ENCODE peak calls at places on chromosome 13, in six cellular contexts. P, F, Z, J, U and H are unnamed samples.

GRCh38 chr13:72383646-72384045 is 343.8 kb downstream of the MZT1 start:
- DNase-seq in Z (no peak), U (no peak), F (no peak), P (no peak), J (no peak), H (no peak)

GRCh38 chr13:58461217-58461616 is 829.7 kb downstream of the PCDH17 start:
- DNase-seq in P (no peak), Z (no peak), U (no peak), F (no peak), J (no peak), H (no peak)

GRCh38 chr13:33611016-33611805 is 206.7 kb upstream of the RFC3 start:
- DNase-seq in F (no peak), Z (no peak), P (no peak), J (no peak), U (no peak), H (peak)

GRCh38 chr13:80558074-80558473 is 217.1 kb upstream of the SPRY2 start:
- DNase-seq in U (no peak), J (no peak), F (no peak), P (no peak), Z (no peak), H (no peak)

GRCh38 chr13:57725480-57725879 is 93.9 kb downstream of the PCDH17 start:
- DNase-seq in Z (no peak), U (no peak), J (no peak), P (no peak), F (no peak), H (no peak)

GRCh38 chr13:58452123-58452623 is 820.6 kb downstream of the PCDH17 start:
- DNase-seq in Z (no peak), P (no peak), J (no peak), F (no peak), U (peak), H (peak)

GRCh38 chr13:34343413-34343812 is 525.5 kb downstream of the RFC3 start:
- DNase-seq in Z (no peak), P (no peak), U (no peak), F (no peak), J (no peak), H (no peak)

GRCh38 chr13:32528358-32528757 is 10.2 kb downstream of the N4BP2L2 start:
- DNase-seq in U (no peak), J (no peak), F (no peak), P (no peak), Z (no peak), H (no peak)

GRCh38 chr13:44021422-44021821 is 141.7 kb downstream of the LACC1 start:
- DNase-seq in F (no peak), U (no peak), J (no peak), Z (no peak), P (no peak), H (no peak)

GRCh38 chr13:114142640-114143490 is 10.4 kb upstream of the RASA3 start:
- DNase-seq in J (peak), Z (no peak), U (no peak), F (no peak), P (no peak), H (no peak)

GRCh38 chr13:24039621-24040475 is 120.7 kb upstream of the SPATA13 start:
- DNase-seq in U (no peak), Z (no peak), F (peak), P (no peak), J (no peak), H (no peak)

GRCh38 chr13:60335531-60335930 is 61.5 kb upstream of the TDRD3 start:
- DNase-seq in F (no peak), P (no peak), Z (no peak), J (no peak), U (no peak), H (peak)

GRCh38 chr13:86974251-86974994 is 696.7 kb upstream of the SLITRK5 start:
- DNase-seq in P (no peak), F (no peak), J (peak), Z (no peak), U (no peak), H (no peak)

GRCh38 chr13:39210961-39211534 is 172.8 kb downstream of the NHLRC3 start:
- DNase-seq in P (no peak), J (no peak), U (no peak), Z (no peak), F (no peak), H (no peak)

GRCh38 chr13:78160793-78161192 is 242.2 kb upstream of the EDNRB start:
- DNase-seq in F (no peak), P (no peak), J (no peak), U (no peak), Z (no peak), H (no peak)

GRCh38 chr13:51923983-51924539 is 62.3 kb downstream of the CCDC70 start:
- DNase-seq in Z (peak), F (no peak), U (no peak), P (peak), J (no peak), H (peak)

GRCh38 chr13:25679154-25679553 is 307.4 kb downstream of the ATP8A2 start:
- DNase-seq in U (no peak), J (no peak), Z (no peak), P (no peak), F (no peak), H (no peak)

GRCh38 chr13:37492741-37493514 is 105.6 kb downstream of the POSTN start:
- DNase-seq in F (no peak), Z (no peak), P (no peak), U (no peak), J (no peak), H (no peak)

GRCh38 chr13:51645154-51645650 is 60.9 kb downstream of the WDFY2 start:
- DNase-seq in F (no peak), J (no peak), P (no peak), Z (no peak), U (no peak), H (no peak)

GRCh38 chr13:88066847-88067246 is 395.7 kb downstream of the SLITRK5 start:
- DNase-seq in U (no peak), J (no peak), P (no peak), F (no peak), Z (no peak), H (no peak)

GRCh38 chr13:44317752-44318550 is 55.7 kb upstream of the SERP2 start:
- DNase-seq in P (no peak), J (no peak), U (no peak), F (no peak), Z (no peak), H (no peak)

GRCh38 chr13:108915634-108916497 is 286.5 kb downstream of the MYO16 start:
- DNase-seq in J (no peak), P (peak), F (peak), U (peak), Z (peak), H (peak)

GRCh38 chr13:22422712-22423111 is 751.8 kb downstream of the FGF9 start:
- DNase-seq in F (no peak), U (no peak), J (no peak), P (no peak), Z (no peak), H (no peak)

GRCh38 chr13:52832268-52832667 is 16.2 kb downstream of the PCDH8 start:
- DNase-seq in Z (no peak), P (no peak), F (no peak), U (no peak), J (no peak), H (no peak)

GRCh38 chr13:77480071-77480470 is 55.4 kb upstream of the SCEL start:
- DNase-seq in J (no peak), P (no peak), F (no peak), Z (no peak), U (peak), H (no peak)

GRCh38 chr13:110197041-110197440 is 109.9 kb downstream of the COL4A1 start:
- DNase-seq in P (no peak), U (no peak), Z (no peak), J (no peak), F (no peak), H (peak)

GRCh38 chr13:32153056-32153455 is 121.5 kb downstream of the FRY start:
- DNase-seq in J (no peak), Z (no peak), F (no peak), U (no peak), P (no peak), H (no peak)

GRCh38 chr13:103615778-103616177 is 549.6 kb upstream of the SLC10A2 start:
- DNase-seq in U (no peak), J (no peak), Z (no peak), F (no peak), P (no peak), H (no peak)

GRCh38 chr13:110329798-110330461 is 22.8 kb downstream of the COL4A2 start:
- DNase-seq in P (no peak), Z (no peak), U (no peak), F (no peak), J (no peak), H (no peak)

GRCh38 chr13:37313383-37313782 is 207.9 kb upstream of the CSNK1A1L start:
- DNase-seq in J (no peak), P (no peak), Z (no peak), U (no peak), F (no peak), H (no peak)

GRCh38 chr13:50991624-50992610 is 82.3 kb downstream of the RNASEH2B start:
- DNase-seq in F (peak), Z (no peak), P (no peak), J (no peak), U (no peak), H (no peak)

DNA sequence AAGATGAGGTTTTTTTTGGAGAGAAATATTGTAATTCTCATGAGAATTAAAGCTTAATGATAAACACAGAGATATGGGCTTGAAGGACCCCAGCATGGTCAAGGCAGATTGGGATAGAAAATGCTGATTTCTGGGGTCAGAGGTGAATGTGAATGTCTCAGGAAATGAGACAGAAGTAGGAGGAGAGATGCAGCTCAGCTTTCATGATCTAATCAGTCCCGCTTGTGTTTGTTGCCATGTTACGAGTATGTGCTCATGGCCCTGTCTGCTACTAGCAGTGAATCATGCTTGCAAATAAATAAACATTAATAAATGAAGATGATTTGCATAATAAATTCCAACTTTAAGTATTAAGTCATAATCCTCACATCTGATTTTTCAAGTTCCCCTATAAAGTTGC is 23.0 kb upstream of the NDFIP2 start:
- DNase-seq in Z (no peak), P (peak), F (no peak), U (no peak), J (no peak), H (no peak)
- TF ChIP-seq ZNF274 in Z (no peak), P (no peak), F (no peak), U (no peak), J (no peak), H (no peak)

DNA sequence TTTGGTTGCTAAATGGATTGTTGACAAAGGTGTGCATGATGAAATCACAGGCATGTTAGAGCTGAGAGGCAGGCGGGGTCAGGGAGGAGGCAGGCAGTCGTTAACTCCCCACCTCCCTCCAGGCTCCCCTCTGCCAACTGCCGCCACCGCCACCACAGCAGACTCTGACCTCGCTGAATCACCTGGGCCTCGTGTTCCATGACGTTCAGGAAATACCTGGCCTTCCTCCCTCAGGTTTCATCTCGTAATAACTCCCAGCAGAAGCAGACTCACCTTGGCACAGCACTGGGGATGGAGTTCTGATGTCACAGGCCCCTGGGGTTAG is 198.5 kb downstream of the KATNAL1 start:
- DNase-seq in F (no peak), P (no peak), J (no peak), U (no peak), Z (no peak), H (peak)
- TF ChIP-seq ZNF274 in F (no peak), P (no peak), J (no peak), U (no peak), Z (no peak), H (no peak)

GRCh38 chr13:98675837-98676236 is 76.6 kb downstream of the SLC15A1 start:
- DNase-seq in F (no peak), Z (no peak), J (no peak), U (no peak), P (no peak), H (no peak)

GRCh38 chr13:98677398-98677797 is 75.1 kb downstream of the SLC15A1 start:
- DNase-seq in U (no peak), Z (no peak), J (no peak), F (no peak), P (no peak), H (no peak)

GRCh38 chr13:98678741-98679140 is 73.7 kb downstream of the SLC15A1 start:
- DNase-seq in F (no peak), U (no peak), P (no peak), Z (no peak), J (no peak), H (no peak)

GRCh38 chr13:98674968-98675528 is 77.4 kb downstream of the SLC15A1 start:
- DNase-seq in P (no peak), Z (no peak), U (no peak), J (no peak), F (no peak), H (no peak)

GRCh38 chr13:98676239-98676638 is 76.2 kb downstream of the SLC15A1 start:
- DNase-seq in P (no peak), U (no peak), F (no peak), Z (no peak), J (no peak), H (no peak)
- TF ChIP-seq ZNF274 in P (no peak), U (no peak), F (no peak), Z (no peak), J (no peak), H (no peak)

DNA sequence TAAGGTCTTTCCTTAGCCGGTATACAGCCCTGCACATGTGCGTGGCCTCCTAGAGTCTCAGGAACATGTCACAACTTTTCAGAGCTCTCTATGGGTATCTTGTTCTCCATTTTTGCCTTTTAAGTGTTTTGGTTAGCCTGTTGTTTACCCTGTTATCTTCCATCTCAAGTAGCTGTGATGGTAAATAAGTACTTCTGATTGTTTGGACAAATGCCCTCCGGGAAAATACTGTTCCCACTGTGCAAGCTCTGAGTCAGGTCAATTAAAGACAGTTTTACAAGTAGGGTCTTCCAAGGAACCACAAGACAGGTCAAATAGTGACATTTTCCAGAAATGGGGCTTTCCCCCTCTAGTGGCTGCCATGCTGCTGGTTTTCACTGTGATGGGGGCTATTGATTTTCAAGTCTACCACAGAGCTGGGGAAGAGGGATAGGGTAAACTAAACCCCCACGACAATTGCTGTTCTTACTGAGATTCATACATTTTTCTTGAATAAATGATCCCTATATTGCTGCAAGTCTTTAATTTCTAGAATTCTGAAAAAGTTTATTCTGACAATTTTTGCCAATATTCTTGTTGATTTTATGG is 109.5 kb downstream of the TM9SF2 start:
- DNase-seq in U (no peak), Z (no peak), P (peak), J (no peak), F (no peak), H (no peak)
- TF ChIP-seq ZNF274 in U (no peak), Z (no peak), P (no peak), J (no peak), F (no peak), H (no peak)

DNA sequence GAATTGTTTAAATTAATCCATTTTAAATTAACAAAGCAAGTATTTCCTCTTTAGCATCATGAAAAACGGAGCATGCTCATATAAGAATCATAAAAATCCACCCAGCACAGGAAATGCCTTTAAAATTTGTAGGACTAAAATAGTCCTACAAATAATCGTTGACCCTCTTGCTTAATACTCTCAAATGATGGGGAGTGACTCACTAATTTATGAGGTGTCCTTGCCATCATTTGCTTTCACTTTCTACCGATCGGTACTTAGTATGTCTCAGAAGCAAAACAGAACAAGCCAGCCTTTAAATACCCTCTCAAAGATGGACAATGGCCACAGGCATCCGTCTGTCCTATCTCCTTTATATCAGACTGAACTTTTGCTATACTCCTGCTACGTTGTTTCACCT is 97.2 kb downstream of the SUCLA2 start:
- DNase-seq in Z (no peak), P (no peak), U (no peak), J (no peak), F (no peak), H (no peak)
- TF ChIP-seq ZNF274 in Z (no peak), P (no peak), U (no peak), J (no peak), F (no peak), H (no peak)

GRCh38 chr13:112469071-112469745 is 93.1 kb downstream of the SPACA7 start:
- DNase-seq in P (no peak), F (no peak), J (peak), U (no peak), Z (no peak), H (no peak)
- TF ChIP-seq ZNF274 in P (no peak), F (no peak), J (no peak), U (no peak), Z (no peak), H (no peak)

DNA sequence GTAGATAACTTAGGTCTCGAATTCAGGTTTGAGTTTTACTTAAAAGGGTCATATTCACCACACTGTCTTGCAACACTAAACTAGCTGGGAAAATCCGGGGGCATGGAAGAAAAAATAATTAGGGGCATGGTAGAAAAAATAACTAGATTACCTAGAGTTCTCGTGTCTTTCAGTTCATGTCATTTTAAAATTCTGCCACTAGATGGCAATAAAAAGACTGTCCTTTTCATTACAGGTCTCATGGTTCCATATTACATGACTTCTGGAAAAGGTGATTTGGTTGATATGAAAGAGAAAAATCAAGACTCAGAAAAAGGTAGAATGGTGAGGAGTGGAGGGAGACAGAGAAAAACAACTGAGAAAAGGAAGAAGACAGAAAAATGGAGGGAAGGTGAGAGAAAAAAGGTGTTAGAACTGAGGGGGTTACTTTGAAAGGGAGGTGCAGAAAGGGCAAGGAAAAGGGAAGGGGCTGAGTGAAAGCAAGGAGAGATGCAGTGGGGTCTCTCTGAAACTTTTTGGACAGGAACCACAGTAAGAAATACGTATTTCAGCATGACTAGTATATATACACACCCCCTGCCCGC is 299.0 kb downstream of the KLF12 start:
- DNase-seq in F (peak), J (no peak), U (peak), Z (peak), P (peak), H (peak)
- TF ChIP-seq ZNF274 in F (no peak), J (no peak), U (no peak), Z (no peak), P (no peak), H (no peak)

GRCh38 chr13:49443327-49443688 is 556 bp downstream of the CAB39L start:
- DNase-seq in F (no peak), U (no peak), P (peak), Z (no peak), J (no peak), H (peak)
- TF ChIP-seq ZNF274 in F (no peak), U (no peak), P (no peak), Z (no peak), J (no peak), H (no peak)

DNA sequence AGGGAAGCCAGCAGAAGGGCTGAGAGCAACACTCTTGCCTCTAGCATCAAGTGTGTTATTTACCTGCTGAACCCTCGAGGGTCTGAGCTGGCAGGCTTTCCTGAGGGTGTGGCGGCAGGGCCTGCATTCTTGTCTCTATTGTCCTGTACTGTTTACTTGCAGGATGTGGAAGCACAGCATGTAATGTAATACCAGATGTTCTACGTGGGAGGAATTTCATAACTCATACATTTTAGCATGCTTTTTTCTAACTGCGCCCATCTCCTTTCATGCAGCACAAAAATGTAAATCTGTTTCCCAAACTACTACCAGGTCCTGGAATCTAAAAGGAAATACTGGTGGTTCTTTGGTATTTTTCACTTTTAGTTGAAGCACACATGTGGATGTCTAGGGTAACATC is 153.1 kb downstream of the RGCC start:
- DNase-seq in J (no peak), P (no peak), F (no peak), U (no peak), Z (no peak), H (peak)
- TF ChIP-seq ZNF274 in J (no peak), P (no peak), F (no peak), U (no peak), Z (no peak), H (no peak)